ENCODE peak calls at places on chromosomes 7 and 10, in six cellular contexts. X, Q, G, Z, Y and E are unnamed samples.

GRCh38 chr7:22444181-22444966 is 55.6 kb downstream of the STEAP1B start:
- DNase-seq in X (no peak), Q (peak; percentile 16), G (no peak), Z (no peak), Y (no peak), E (no peak)

GRCh38 chr7:27192546-27193334 is 7.2 kb downstream of the HOXA13 start:
- DNase-seq in X (no peak), Q (no peak), G (peak; percentile 51), Z (no peak), Y (peak; percentile 85), E (no peak)

GRCh38 chr7:127251048-127251451 is 1.7 kb downstream of the GRM8 start:
- DNase-seq in X (no peak), Q (no peak), G (no peak), Z (no peak), Y (no peak), E (no peak)

GRCh38 chr10:131997366-131998049 is 15.8 kb upstream of the BNIP3 start:
- DNase-seq in X (peak; percentile 70), Q (peak; percentile 59), G (peak; percentile 91), Z (peak; percentile 71), Y (peak; percentile 84), E (no peak)

GRCh38 chr7:116354546-116355422 is 144.4 kb downstream of the TES start:
- DNase-seq in X (peak; percentile 99), Q (peak; percentile 74), G (peak; percentile 60), Z (peak; percentile 97), Y (no peak), E (no peak)

GRCh38 chr7:108178393-108178792 is 48.2 kb upstream of the LAMB4 start:
- DNase-seq in X (no peak), Q (no peak), G (no peak), Z (no peak), Y (no peak), E (no peak)

GRCh38 chr10:120971671-120972070 is 120.5 kb downstream of the WDR11 start:
- DNase-seq in X (no peak), Q (no peak), G (no peak), Z (no peak), Y (no peak), E (no peak)

GRCh38 chr7:80413395-80413955 is 98.4 kb downstream of the GNAT3 start:
- DNase-seq in X (no peak), Q (no peak), G (no peak), Z (no peak), Y (no peak), E (no peak)

GRCh38 chr7:38535013-38535412 is 96.2 kb downstream of the AMPH start:
- DNase-seq in X (no peak), Q (no peak), G (no peak), Z (no peak), Y (no peak), E (no peak)

GRCh38 chr10:9824546-9825164 is 1193.0 kb upstream of the CELF2 start:
- DNase-seq in X (no peak), Q (no peak), G (no peak), Z (no peak), Y (no peak), E (no peak)

GRCh38 chr10:113982745-113983144 is 60.9 kb upstream of the ADRB1 start:
- DNase-seq in X (no peak), Q (no peak), G (no peak), Z (no peak), Y (no peak), E (no peak)

GRCh38 chr10:26368463-26368862 is 69.7 kb upstream of the APBB1IP start:
- DNase-seq in X (no peak), Q (no peak), G (no peak), Z (no peak), Y (no peak), E (no peak)

GRCh38 chr10:35218339-35218955 is 91.8 kb downstream of the CREM start:
- DNase-seq in X (peak; percentile 89), Q (peak; percentile 69), G (peak; percentile 85), Z (peak; percentile 25), Y (no peak), E (peak; percentile 73)

GRCh38 chr10:125294109-125294508 is 133.7 kb upstream of the CTBP2 start:
- DNase-seq in X (no peak), Q (no peak), G (no peak), Z (no peak), Y (no peak), E (no peak)

GRCh38 chr7:20713792-20714191 is 72.9 kb downstream of the SP8 start:
- DNase-seq in X (no peak), Q (no peak), G (no peak), Z (no peak), Y (no peak), E (no peak)

GRCh38 chr7:17318146-17318545 is 19.7 kb downstream of the AHR start:
- DNase-seq in X (peak; percentile 45), Q (no peak), G (no peak), Z (no peak), Y (no peak), E (no peak)

GRCh38 chr7:77232467-77232866 is 32.8 kb upstream of the FGL2 start:
- DNase-seq in X (no peak), Q (no peak), G (no peak), Z (no peak), Y (no peak), E (no peak)

GRCh38 chr7:51236470-51237127 is 80.0 kb downstream of the COBL start:
- DNase-seq in X (no peak), Q (no peak), G (no peak), Z (no peak), Y (no peak), E (no peak)

GRCh38 chr7:82362129-82362528 is 81.4 kb downstream of the CACNA2D1 start:
- DNase-seq in X (peak; percentile 51), Q (no peak), G (no peak), Z (peak; percentile 17), Y (no peak), E (no peak)

GRCh38 chr10:116627386-116627933 is 6.7 kb downstream of the PNLIPRP2 start:
- DNase-seq in X (no peak), Q (no peak), G (no peak), Z (no peak), Y (no peak), E (peak; percentile 77)

GRCh38 chr7:5423844-5424688 is 432 bp upstream of the TNRC18 start:
- DNase-seq in X (peak; percentile 99), Q (peak; percentile 95), G (peak; percentile 96), Z (peak; percentile 89), Y (peak; percentile 94), E (peak; percentile 96)
- H3K27me3 ChIP-seq in X (no peaks in the 10 kb centered on the region), Q (no peaks in the 10 kb centered on the region), G (no peaks in the 10 kb centered on the region), Z (no peaks in the 10 kb centered on the region), Y (no peaks in the 10 kb centered on the region), E (peaks cover 39% of the 10 kb centered on the region)

GRCh38 chr7:31696270-31696669 is 9.3 kb downstream of the PPP1R17 start:
- DNase-seq in X (no peak), Q (no peak), G (no peak), Z (no peak), Y (no peak), E (no peak)
- TF ChIP-seq CTCF in X (no peak), Q (no peak), G (no peak), Z (no peak), Y (no peak), E (no peak)

GRCh38 chr10:22332116-22332692 is 11.3 kb downstream of the BMI1 start:
- DNase-seq in X (no peak), Q (no peak), G (no peak), Z (no peak), Y (no peak), E (no peak)
- H3K27me3 ChIP-seq in X (peaks cover 29% of the 10 kb centered on the region), Q (peaks cover 41% of the 10 kb centered on the region), G (peaks cover 35% of the 10 kb centered on the region), Z (peaks cover 26% of the 10 kb centered on the region), Y (peaks cover 35% of the 10 kb centered on the region), E (no peaks in the 10 kb centered on the region)

GRCh38 chr7:101174322-101174854 is 5.7 kb downstream of the NAT16 start:
- DNase-seq in X (no peak), Q (no peak), G (no peak), Z (no peak), Y (no peak), E (no peak)

GRCh38 chr7:101179780-101180755 is at the start of gene NAT16:
- DNase-seq in X (no peak), Q (no peak), G (no peak), Z (no peak), Y (no peak), E (no peak)

GRCh38 chr7:101177644-101178043 is 2.4 kb downstream of the NAT16 start:
- DNase-seq in X (no peak), Q (no peak), G (no peak), Z (no peak), Y (no peak), E (no peak)

GRCh38 chr7:101175664-101176063 is 4.4 kb downstream of the NAT16 start:
- DNase-seq in X (no peak), Q (no peak), G (no peak), Z (no peak), Y (no peak), E (no peak)

DNA sequence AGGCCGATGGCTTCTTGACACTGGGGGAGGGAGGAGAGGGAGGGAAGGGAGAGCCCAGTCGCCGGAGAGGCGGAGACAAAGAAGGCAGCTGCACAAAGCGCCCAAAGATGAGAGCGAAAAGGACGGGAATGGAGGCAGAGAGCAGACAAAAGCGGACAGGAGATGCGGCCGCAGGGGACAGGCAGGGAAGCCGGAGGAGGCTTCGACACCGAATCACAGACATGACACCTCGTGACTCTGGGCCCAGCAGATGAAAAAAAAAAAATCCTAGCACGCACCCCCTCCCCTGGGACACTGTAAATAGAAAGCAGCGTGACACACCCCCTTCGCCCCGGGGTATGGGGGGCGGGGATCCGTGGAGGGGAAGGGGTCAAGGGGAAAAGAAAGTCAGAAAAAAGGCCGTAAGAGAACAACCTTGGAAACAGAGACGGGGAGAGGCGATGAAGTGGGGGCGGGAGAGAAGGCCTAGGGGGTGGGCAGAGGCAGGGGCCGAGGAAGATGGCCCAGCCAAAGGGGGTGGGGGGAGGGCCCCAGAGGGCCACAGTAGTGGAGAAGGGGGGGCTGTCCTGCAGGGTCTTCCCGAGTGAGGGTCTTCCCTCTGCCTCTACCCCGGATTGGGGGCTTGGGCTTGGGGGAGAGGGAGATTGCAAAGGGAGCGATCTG is 845 bp downstream of the NAT16 start:
- DNase-seq in X (no peak), Q (no peak), G (no peak), Z (no peak), Y (no peak), E (no peak)
- TF ChIP-seq CTCF in X (no peak), Q (no peak), G (no peak), Z (no peak), Y (no peak), E (no peak)

DNA sequence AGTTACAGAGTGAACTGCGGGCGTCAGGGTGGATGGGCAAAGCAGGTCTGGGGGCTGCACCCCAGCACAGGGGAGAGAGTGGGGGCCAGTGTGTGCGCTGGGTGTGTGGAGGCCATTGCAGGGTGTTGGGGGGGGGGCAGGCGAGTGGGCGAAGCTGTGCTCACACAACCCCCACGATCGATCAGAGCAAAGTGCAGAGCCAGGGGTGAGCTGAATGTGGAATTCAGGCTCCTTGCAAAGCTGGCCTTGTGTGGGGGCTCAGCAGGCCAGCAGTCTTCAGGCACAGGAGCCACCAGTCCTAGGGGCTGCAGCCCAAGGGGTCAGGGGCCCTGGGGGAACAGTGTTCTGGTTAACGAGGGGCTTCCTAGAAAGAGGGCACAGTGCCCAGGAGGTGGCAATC is 862 bp upstream of the SHH start:
- DNase-seq in X (no peak), Q (no peak), G (no peak), Z (no peak), Y (peak; percentile 61), E (no peak)
- H3K27me3 ChIP-seq in X (peaks cover 54% of the 10 kb centered on the region), Q (peaks cover 99% of the 10 kb centered on the region), G (peaks cover 85% of the 10 kb centered on the region), Z (peaks cover 54% of the 10 kb centered on the region), Y (peaks cover 64% of the 10 kb centered on the region), E (peaks cover 89% of the 10 kb centered on the region)

DNA sequence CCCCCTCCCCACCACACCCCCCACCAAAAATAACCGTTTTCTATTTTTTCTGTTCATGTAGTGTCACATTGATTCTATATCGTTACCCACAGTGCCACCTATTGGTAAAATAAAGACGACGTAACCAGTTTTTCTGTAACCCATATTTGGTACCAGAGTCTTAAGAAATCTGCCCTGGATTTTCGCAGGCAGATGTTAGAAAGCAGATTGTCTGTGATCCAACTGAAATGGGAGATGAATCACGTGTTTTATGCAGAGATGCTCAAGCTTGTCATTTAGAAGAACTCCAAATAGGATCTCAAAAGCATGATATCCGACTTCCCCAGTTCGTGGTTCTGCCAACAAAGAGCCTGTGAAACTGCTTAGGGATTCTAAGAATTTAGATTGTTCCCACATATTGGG is 261.1 kb upstream of the CSTF2T start:
- DNase-seq in X (peak; percentile 42), Q (no peak), G (no peak), Z (peak; percentile 30), Y (no peak), E (no peak)
- TF ChIP-seq CTCF in X (peak; percentile 46), Q (peak; percentile 62), G (peak; percentile 57), Z (peak; percentile 58), Y (peak; percentile 34), E (no peak)